ENCODE peak calls at places on chromosomes 5 and 9, in eight cellular contexts. J is MM.1S, P is Right ventricle myocardium superior, O is left ventricle myocardium superior, B is Daoy, W is caudate nucleus, V is fibroblast of lung, G is iris pigment epithelial cell. U is an unnamed sample.

GRCh38 chr5:157362502-157362901 is 96.6 kb downstream of the CYFIP2 start:
- DNase-seq in G (no peak), B (no peak), J (no peak), W (no peak), V (no peak), P (no peak), O (no peak), U (no peak)

GRCh38 chr9:4375424-4376195 is 75.7 kb upstream of the GLIS3 start:
- DNase-seq in G (peak), B (peak), V (peak), W (no peak), P (no peak), J (peak), O (no peak), U (peak)

GRCh38 chr9:16656432-16657169 is 213.9 kb downstream of the BNC2 start:
- DNase-seq in P (no peak), V (no peak), G (no peak), W (no peak), J (no peak), B (no peak), O (no peak), U (no peak)

GRCh38 chr9:11063263-11063662 is 450.5 kb upstream of the PTPRD start:
- DNase-seq in G (no peak), B (no peak), W (no peak), O (no peak), V (no peak), P (no peak), J (no peak), U (no peak)

GRCh38 chr5:170638454-170639220 is 134.8 kb downstream of the KCNIP1 start:
- DNase-seq in P (peak), G (peak), W (peak), B (peak), V (peak), O (peak), J (peak), U (peak)

GRCh38 chr9:107584186-107584585 is 94.6 kb upstream of the KLF4 start:
- DNase-seq in V (peak), B (peak), O (no peak), J (no peak), G (peak), W (no peak), P (no peak), U (no peak)

GRCh38 chr5:59320420-59320819 is 573.1 kb downstream of the PDE4D start:
- DNase-seq in V (no peak), W (no peak), G (no peak), O (no peak), B (no peak), J (no peak), P (no peak), U (no peak)

GRCh38 chr5:139875957-139876356 is 80.3 kb downstream of the PSD2 start:
- DNase-seq in G (no peak), B (no peak), P (no peak), W (no peak), V (no peak), O (no peak), J (no peak), U (no peak)

GRCh38 chr5:142697846-142698245 is 12.0 kb upstream of the FGF1 start:
- DNase-seq in B (peak), G (peak), W (no peak), P (no peak), O (peak), V (peak), J (no peak), U (peak)

GRCh38 chr9:12426198-12426864 is 266.9 kb upstream of the TYRP1 start:
- DNase-seq in G (peak), J (no peak), O (no peak), V (no peak), B (peak), P (no peak), W (no peak), U (peak)

GRCh38 chr9:133275105-133276000 is at the start of gene ABO:
- DNase-seq in W (no peak), J (no peak), V (no peak), G (no peak), O (peak), P (peak), B (no peak), U (no peak)

GRCh38 chr5:67331296-67331925 is 134.8 kb upstream of the CD180 start:
- DNase-seq in W (no peak), O (no peak), V (no peak), G (no peak), J (no peak), P (no peak), B (no peak), U (no peak)

GRCh38 chr9:70285246-70285645 is 26.5 kb downstream of the SMC5 start:
- DNase-seq in W (no peak), B (no peak), J (no peak), V (no peak), G (peak), O (no peak), P (no peak), U (peak)

GRCh38 chr9:19720374-19720773 is 68.5 kb downstream of the SLC24A2 start:
- DNase-seq in V (peak), J (no peak), W (no peak), B (no peak), P (no peak), O (no peak), G (peak), U (peak)

GRCh38 chr9:81028504-81028903 is 660.8 kb downstream of the TLE1 start:
- DNase-seq in J (no peak), B (peak), G (peak), P (no peak), O (no peak), W (no peak), V (peak), U (peak)

GRCh38 chr5:113214026-113214425 is 220.8 kb downstream of the TSSK1B start:
- DNase-seq in W (no peak), O (no peak), G (no peak), B (no peak), P (no peak), J (no peak), V (peak), U (no peak)

GRCh38 chr9:84146893-84147705 is 166.5 kb downstream of the RMI1 start:
- DNase-seq in V (no peak), J (no peak), O (no peak), P (no peak), W (no peak), G (no peak), B (no peak), U (peak)

GRCh38 chr5:19853616-19854240 is 134.3 kb downstream of the CDH18 start:
- DNase-seq in G (peak), O (no peak), B (peak), P (no peak), V (peak), J (peak), W (no peak), U (peak)

GRCh38 chr5:14370386-14370785 is 211.2 kb upstream of the OTULINL start:
- DNase-seq in O (no peak), J (no peak), V (no peak), P (no peak), W (no peak), G (no peak), B (no peak), U (no peak)

GRCh38 chr5:68285857-68286611 is 70.5 kb downstream of the PIK3R1 start:
- DNase-seq in W (no peak), V (peak), J (peak), G (peak), O (no peak), B (peak), P (no peak), U (peak)

GRCh38 chr5:88144219-88145040 is 124.2 kb downstream of the TMEM161B start:
- DNase-seq in V (peak), W (no peak), J (no peak), G (no peak), O (no peak), B (no peak), P (no peak), U (no peak)

GRCh38 chr9:21933865-21934264 is 60.3 kb downstream of the CDKN2A start:
- DNase-seq in J (no peak), B (no peak), P (no peak), G (peak), O (no peak), W (no peak), V (peak), U (peak)

U was measured in cardiac fibroblast.